ENCODE peak calls at places on chromosomes 7 and 10, in five cellular contexts. E, Z, F, V and U are unnamed samples.

GRCh38 chr7:50153141-50153540 is 60.1 kb upstream of the ZPBP start:
- DNase-seq in F (no peak), V (no peak), Z (no peak), E (no peak), U (no peak)

GRCh38 chr10:31961675-31962074 is 33.0 kb upstream of the ARHGAP12 start:
- DNase-seq in V (no peak), F (peak; percentile 70), Z (peak; percentile 82), E (no peak), U (no peak)

GRCh38 chr7:29336851-29337627 is 142.5 kb downstream of the CHN2 start:
- DNase-seq in V (no peak), F (no peak), Z (no peak), E (no peak), U (no peak)

GRCh38 chr10:123620621-123621020 is 45.5 kb upstream of the GPR26 start:
- DNase-seq in E (no peak), F (no peak), V (no peak), Z (no peak), U (no peak)

GRCh38 chr10:98664329-98665042 is 217.8 kb upstream of the HPS1 start:
- DNase-seq in F (peak; percentile 7), E (peak; percentile 20), Z (no peak), V (peak; percentile 64), U (peak; percentile 17)

GRCh38 chr10:25758041-25758457 is 176.0 kb upstream of the MYO3A start:
- DNase-seq in Z (no peak), F (peak; percentile 34), V (peak; percentile 59), E (peak; percentile 61), U (no peak)

GRCh38 chr7:4809091-4809591 is 33.7 kb downstream of the AP5Z1 start:
- DNase-seq in F (no peak), V (no peak), Z (no peak), E (no peak), U (no peak)

GRCh38 chr7:85274452-85274851 is 87.6 kb upstream of the SEMA3D start:
- DNase-seq in Z (no peak), F (no peak), V (peak; percentile 30), E (no peak), U (no peak)

GRCh38 chr7:95527776-95528250 is 42.1 kb downstream of the ASB4 start:
- DNase-seq in F (no peak), Z (no peak), E (no peak), V (no peak), U (no peak)

GRCh38 chr7:95525503-95525902 is 39.8 kb downstream of the ASB4 start:
- DNase-seq in F (no peak), E (no peak), V (no peak), Z (no peak), U (peak; percentile 24)

GRCh38 chr7:95529701-95530100 is 44.0 kb downstream of the ASB4 start:
- DNase-seq in F (no peak), Z (no peak), E (no peak), V (no peak), U (no peak)

GRCh38 chr7:95527033-95527775 is 41.5 kb downstream of the ASB4 start:
- DNase-seq in F (peak; percentile 54), V (peak; percentile 81), Z (peak; percentile 21), E (peak; percentile 77), U (peak; percentile 54)

DNA sequence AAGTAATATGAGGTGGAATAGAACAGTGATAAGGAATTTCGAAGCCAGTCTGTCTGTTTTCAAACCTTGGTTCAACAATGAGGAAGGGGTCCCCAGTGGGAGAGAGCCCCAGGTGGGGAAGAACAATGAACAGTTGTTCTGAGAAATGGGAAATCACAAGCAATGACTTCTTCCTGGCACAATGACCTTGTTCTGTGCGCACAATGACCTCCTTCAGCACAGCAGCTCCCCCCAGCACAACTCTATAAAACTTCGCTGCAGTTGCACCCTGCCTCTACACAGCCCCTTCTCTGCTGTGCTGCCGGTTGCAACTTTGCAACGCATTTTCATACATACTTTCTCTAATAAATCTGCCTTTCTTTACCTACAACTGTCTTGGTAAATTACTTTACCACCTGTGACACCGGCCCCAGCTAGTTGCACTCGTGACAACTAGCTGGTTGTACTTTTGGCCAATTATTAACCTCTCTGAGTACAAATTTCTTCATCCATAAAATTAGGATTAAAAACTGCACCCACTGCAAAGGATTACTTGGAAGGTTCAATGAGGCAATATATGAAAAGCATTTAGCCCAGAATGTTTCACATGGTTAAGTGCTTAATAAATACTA is 40.5 kb downstream of the ASB4 start:
- DNase-seq in F (no peak), Z (no peak), V (no peak), E (no peak), U (no peak)
- TF ChIP-seq CTCF in F (no peak), Z (no peak), V (no peak), E (no peak), U (no peak)

GRCh38 chr7:1665721-1666250 is 4.3 kb upstream of the ELFN1 start:
- DNase-seq in F (no peak), V (peak; percentile 78), E (peak; percentile 87), Z (peak; percentile 20), U (no peak)

GRCh38 chr7:1668486-1668931 is 1.6 kb upstream of the ELFN1 start:
- DNase-seq in E (peak; percentile 58), F (no peak), Z (no peak), V (peak; percentile 46), U (no peak)

GRCh38 chr7:1667566-1668485 is 2.3 kb upstream of the ELFN1 start:
- DNase-seq in Z (no peak), E (peak; percentile 87), V (peak; percentile 78), F (no peak), U (no peak)

GRCh38 chr7:1666251-1666778 is 3.8 kb upstream of the ELFN1 start:
- DNase-seq in F (no peak), Z (no peak), V (peak; percentile 47), E (peak; percentile 81), U (no peak)

GRCh38 chr7:1666779-1667565 is 3.1 kb upstream of the ELFN1 start:
- DNase-seq in Z (no peak), E (peak; percentile 86), V (peak; percentile 52), F (no peak), U (peak; percentile 14)
- H3K4me3 ChIP-seq in Z (peak overlapping the region; percentile 62), E (peak overlapping the region; percentile 61), V (peak overlapping the region; percentile 69), F (peak overlapping the region; percentile 30), U (peak overlapping the region; percentile 44)

GRCh38 chr10:5343979-5344378 is 20.8 kb upstream of the UCN3 start:
- DNase-seq in F (no peak), V (no peak), Z (no peak), E (no peak), U (no peak)
- TF ChIP-seq CTCF in F (no peak), V (no peak), Z (no peak), E (no peak), U (no peak)

DNA sequence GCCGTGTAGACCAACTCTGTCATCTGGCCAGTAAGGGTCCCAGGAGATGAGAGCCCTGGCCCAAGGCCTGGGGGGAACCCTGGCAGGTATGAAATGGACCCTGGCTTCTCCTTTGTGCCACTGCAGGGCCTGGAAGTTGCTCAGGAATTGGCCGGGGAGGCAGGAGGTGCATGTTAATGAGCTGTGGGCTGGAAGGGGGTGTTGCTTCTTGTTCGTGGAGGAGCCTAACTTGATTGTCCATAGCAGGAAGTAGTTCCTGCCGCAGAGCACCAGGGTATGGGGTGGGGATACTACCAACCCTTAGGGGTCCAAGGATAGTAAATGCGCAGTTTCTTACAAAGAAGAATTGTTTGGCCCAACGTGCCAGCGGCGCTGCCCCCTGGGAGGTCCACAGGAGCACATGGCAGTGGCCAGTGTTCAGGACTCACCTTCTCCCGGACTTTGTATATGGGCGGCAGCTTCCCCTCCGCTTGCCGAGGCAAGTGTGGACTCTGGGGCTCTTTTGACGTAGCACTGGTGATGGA is 21.5 kb downstream of the TEX36 start:
- DNase-seq in Z (no peak), F (no peak), V (no peak), E (no peak), U (no peak)
- H3K4me3 ChIP-seq in Z (no peak overlapping the region), F (no peak overlapping the region), V (no peak overlapping the region), E (no peak overlapping the region), U (no peak overlapping the region)

DNA sequence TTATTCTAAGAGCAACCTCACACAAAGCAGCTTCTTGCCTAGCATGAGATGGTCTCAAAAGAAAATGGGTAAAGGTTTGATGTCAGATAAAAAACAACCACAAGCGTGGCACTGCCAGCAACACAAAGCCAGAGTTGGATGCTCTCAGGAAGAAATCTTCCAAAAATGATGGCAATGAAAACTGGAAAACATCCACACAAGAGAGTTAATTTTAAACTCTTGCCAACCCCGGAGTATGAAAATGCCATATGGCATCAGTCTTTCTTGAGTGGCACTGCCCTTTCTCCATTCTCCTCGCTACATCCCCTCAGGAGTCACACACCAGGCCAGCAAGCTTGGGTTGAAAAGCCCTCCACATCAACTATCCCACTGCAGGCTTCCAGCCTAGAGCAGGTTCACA is 41.0 kb downstream of the CADPS2 start:
- DNase-seq in Z (no peak), F (no peak), V (no peak), E (no peak), U (no peak)
- TF ChIP-seq CTCF in Z (no peak), F (no peak), V (no peak), E (no peak), U (no peak)